ENCODE peak calls at places on chromosomes 12 and 14, in four cellular contexts. E is HCT116, T is GM12878, O is H1. Q is an unnamed sample.

GRCh38 chr12:41466762-41467270 is 278.7 kb downstream of the PDZRN4 start:
- DNase-seq in T (no peak), E (no peak), O (no peak), Q (no peak)

GRCh38 chr12:92927055-92927435 is 2.0 kb downstream of the EEA1 start:
- DNase-seq in O (no peak), E (no peak), T (peak), Q (peak)

GRCh38 chr12:646303-647038 is 16.8 kb downstream of the NINJ2 start:
- DNase-seq in T (no peak), E (no peak), O (no peak), Q (no peak)

GRCh38 chr12:17110316-17110715 is 504.4 kb upstream of the LMO3 start:
- DNase-seq in O (no peak), T (no peak), E (no peak), Q (no peak)

GRCh38 chr12:89225808-89226368 is 126.4 kb downstream of the DUSP6 start:
- DNase-seq in E (peak), O (no peak), T (no peak), Q (no peak)

GRCh38 chr14:55739967-55740707 is 160.1 kb downstream of the KTN1 start:
- DNase-seq in T (no peak), O (no peak), E (no peak), Q (no peak)

GRCh38 chr12:15717940-15718567 is 71.1 kb downstream of the EPS8 start:
- DNase-seq in O (no peak), E (peak), T (no peak), Q (no peak)

GRCh38 chr12:52667509-52667908 is 12.7 kb downstream of the KRT1 start:
- DNase-seq in E (no peak), T (no peak), O (no peak), Q (no peak)

GRCh38 chr12:119911147-119911546 is 34.0 kb upstream of the CIT start:
- DNase-seq in T (no peak), E (no peak), O (no peak), Q (no peak)

GRCh38 chr12:55818140-55818728 is 393 bp downstream of the ORMDL2 start:
- DNase-seq in O (no peak), E (no peak), T (no peak), Q (no peak)

GRCh38 chr14:56809262-56810215 is 740 bp downstream of the OTX2 start:
- DNase-seq in E (no peak), T (no peak), O (peak), Q (no peak)

GRCh38 chr14:94213021-94213420 is 38.9 kb downstream of the PPP4R4 start:
- DNase-seq in O (no peak), T (no peak), E (no peak), Q (no peak)

GRCh38 chr12:92871121-92871520 is 58.0 kb downstream of the EEA1 start:
- DNase-seq in O (no peak), T (no peak), E (no peak), Q (peak)

GRCh38 chr12:80059875-80060274 is 39.5 kb upstream of the OTOGL start:
- DNase-seq in T (no peak), O (no peak), E (no peak), Q (no peak)

GRCh38 chr12:105018761-105019160 is 32.6 kb downstream of the NOPCHAP1 start:
- DNase-seq in O (no peak), E (no peak), T (no peak), Q (no peak)

GRCh38 chr12:107590369-107591094 is 95.1 kb upstream of the PWP1 start:
- DNase-seq in O (no peak), T (no peak), E (no peak), Q (no peak)

GRCh38 chr12:109967383-109968031 is 28.7 kb downstream of the GIT2 start:
- DNase-seq in T (no peak), O (no peak), E (no peak), Q (no peak)

GRCh38 chr12:86712425-86712843 is 456.2 kb upstream of the MGAT4C start:
- DNase-seq in O (no peak), T (no peak), E (peak), Q (no peak)

GRCh38 chr12:89949457-89950195 is 241.0 kb upstream of the ATP2B1 start:
- DNase-seq in E (no peak), T (peak), O (no peak), Q (no peak)

GRCh38 chr12:48940181-48940580 is 14.9 kb upstream of the FKBP11 start:
- DNase-seq in T (no peak), O (no peak), E (no peak), Q (no peak)

GRCh38 chr14:22606380-22606779 is 8.3 kb downstream of the ABHD4 start:
- DNase-seq in O (no peak), E (no peak), T (no peak), Q (no peak)

GRCh38 chr14:20855652-20856291 is 35.4 kb upstream of the RNASE3 start:
- DNase-seq in T (peak), E (peak), O (peak), Q (peak)

GRCh38 chr12:46675736-46676135 is 150.1 kb downstream of the SLC38A4 start:
- DNase-seq in E (no peak), T (no peak), O (no peak), Q (no peak)

GRCh38 chr12:51592034-51592705 is 1.1 kb downstream of the SCN8A start:
- DNase-seq in E (no peak), T (no peak), O (peak), Q (no peak)

GRCh38 chr14:72638021-72638420 is 255.9 kb downstream of the DPF3 start:
- DNase-seq in T (no peak), E (no peak), O (no peak), Q (no peak)

GRCh38 chr12:98799411-98799810 is 154.3 kb downstream of the APAF1 start:
- DNase-seq in E (peak), O (no peak), T (no peak), Q (no peak)

GRCh38 chr14:60655114-60655897 is 6.0 kb upstream of the SIX1 start:
- DNase-seq in E (no peak), T (no peak), O (peak), Q (no peak)

GRCh38 chr14:21089271-21089670 is 9.2 kb downstream of the ZNF219 start:
- DNase-seq in T (no peak), O (no peak), E (no peak), Q (no peak)

GRCh38 chr14:85622106-85622505 is 92.2 kb downstream of the FLRT2 start:
- DNase-seq in E (no peak), O (no peak), T (no peak), Q (no peak)

GRCh38 chr12:57225680-57226190 is 3.8 kb upstream of the SHMT2 start:
- DNase-seq in O (peak), E (no peak), T (no peak), Q (no peak)

GRCh38 chr12:7058163-7058845 is 2.2 kb upstream of the C1S start:
- DNase-seq in E (no peak), T (no peak), O (no peak), Q (no peak)

DNA sequence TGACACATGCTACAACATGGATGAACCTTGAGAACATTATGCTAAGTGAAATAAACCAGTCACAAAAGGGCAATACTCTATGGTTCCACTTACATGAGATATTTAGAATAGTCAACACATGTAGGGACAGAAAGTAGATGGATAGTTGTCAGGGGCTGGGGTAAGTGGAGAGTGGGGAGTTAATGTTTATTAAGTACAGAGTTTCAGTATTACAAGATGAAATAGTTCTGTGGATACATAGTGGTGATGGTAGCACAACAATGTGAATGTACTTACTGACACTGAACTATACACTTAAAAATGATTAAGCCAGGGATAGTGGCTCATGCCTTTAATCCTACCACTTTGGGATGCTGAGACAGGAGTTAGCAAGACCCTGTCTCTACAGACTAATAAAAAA is 8.7 kb downstream of the NUP107 start:
- DNase-seq in T (no peak), E (no peak), O (no peak), Q (no peak)
- TF ChIP-seq EZH2 in T (no peak), E (no peak), O (no peak), Q (no peak)

GRCh38 chr14:105855893-105856675 is 329.7 kb downstream of the TMEM121 start:
- DNase-seq in O (no peak), E (no peak), T (no peak), Q (no peak)
- H3K9ac ChIP-seq in O (no peak), E (no peak), T (peak), Q (no peak)

GRCh38 chr12:20420557-20420956 is 52.2 kb downstream of the PDE3A start:
- DNase-seq in O (no peak), T (no peak), E (no peak), Q (no peak)
- TF ChIP-seq POLR2AphosphoS5 in O (no peak), T (no peak), E (no peak), Q (no peak)

GRCh38 chr14:104117341-104118005 is 20.9 kb upstream of the KIF26A start:
- DNase-seq in T (no peak), E (no peak), O (no peak), Q (no peak)
- TF ChIP-seq EZH2 in T (no peak), E (no peak), O (peak), Q (peak)

DNA sequence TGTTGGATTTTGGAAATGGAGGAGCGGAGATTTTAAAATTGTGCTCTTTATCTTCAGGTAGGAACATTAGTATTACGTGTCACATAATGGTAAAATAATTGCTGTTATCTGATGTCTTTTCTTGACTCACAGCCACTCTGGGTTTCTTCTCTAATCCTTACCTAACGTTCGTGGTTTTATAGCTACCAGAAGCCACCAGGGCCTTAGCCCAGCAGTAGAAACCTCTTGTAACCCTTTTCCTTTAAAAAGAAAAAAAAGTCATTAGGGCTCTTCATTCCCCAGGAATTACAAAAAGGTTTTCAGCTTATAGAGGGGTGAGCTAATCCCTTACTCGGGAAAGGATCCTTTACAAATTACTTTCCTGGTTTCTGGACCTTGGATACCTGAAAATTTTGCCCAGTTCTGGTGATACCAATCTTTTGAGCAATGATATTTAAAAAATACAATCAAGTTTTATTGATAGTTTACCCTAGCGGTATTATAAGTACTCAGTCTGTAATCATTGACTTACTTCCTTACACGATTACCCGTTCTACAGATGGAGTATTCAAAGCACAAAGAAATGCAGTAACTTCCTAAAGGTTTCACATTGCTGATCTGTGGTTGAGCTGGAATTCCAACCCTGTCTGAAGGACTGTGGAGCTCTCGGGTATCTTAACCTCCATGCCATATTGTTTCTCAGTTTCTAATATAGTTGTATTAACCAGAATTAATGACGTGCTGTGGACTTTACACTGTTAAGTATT is 1.6 kb downstream of the GABARAPL1 start:
- DNase-seq in T (no peak), E (no peak), O (no peak), Q (no peak)
- H3K9ac ChIP-seq in T (no peak), E (peak), O (peak), Q (peak)

GRCh38 chr12:27554003-27554402 is 30.0 kb downstream of the PPFIBP1 start:
- DNase-seq in E (no peak), T (no peak), O (no peak), Q (no peak)

GRCh38 chr12:27555928-27556778 is 32.1 kb downstream of the PPFIBP1 start:
- DNase-seq in E (no peak), O (no peak), T (no peak), Q (no peak)

GRCh38 chr12:27552886-27553560 is 29.0 kb downstream of the PPFIBP1 start:
- DNase-seq in T (no peak), E (no peak), O (no peak), Q (no peak)

GRCh38 chr12:27555316-27555715 is 31.3 kb downstream of the PPFIBP1 start:
- DNase-seq in E (no peak), O (no peak), T (no peak), Q (no peak)

GRCh38 chr12:27554421-27555186 is 30.6 kb downstream of the PPFIBP1 start:
- DNase-seq in T (no peak), O (no peak), E (no peak), Q (no peak)
- TF ChIP-seq POLR2AphosphoS5 in T (no peak), O (no peak), E (no peak), Q (no peak)